ENCODE peak calls at places on chromosomes 3 and 15, in seven cellular contexts. A, L, U, T, Z, W and Y are unnamed samples. For H3K36me3, the result is how much of the 10 kb centered on the place peaks cover.

GRCh38 chr3:8882171-8882593 is 81.1 kb downstream of the RAD18 start:
- DNase-seq in U (no peak), W (no peak), T (no peak), L (no peak), Z (no peak), A (no peak), Y (peak)

GRCh38 chr15:40775007-40775406 is 5.2 kb downstream of the C15orf62 start:
- DNase-seq in A (no peak), Z (no peak), U (no peak), T (no peak), W (no peak), L (no peak), Y (no peak)

GRCh38 chr15:92083190-92083589 is 229.7 kb downstream of the SLCO3A1 start:
- DNase-seq in U (no peak), Z (no peak), T (no peak), A (no peak), W (no peak), L (no peak), Y (no peak)

GRCh38 chr3:184717608-184717995 is 5.7 kb upstream of the MAGEF1 start:
- DNase-seq in T (no peak), L (no peak), Z (no peak), A (no peak), U (no peak), W (no peak), Y (peak)

GRCh38 chr3:148036331-148036881 is 627.2 kb downstream of the ZIC1 start:
- DNase-seq in U (no peak), T (no peak), A (peak), W (no peak), Z (no peak), L (no peak), Y (no peak)

GRCh38 chr15:69908518-69909420 is 188.9 kb downstream of the TLE3 start:
- DNase-seq in W (no peak), T (no peak), Z (no peak), L (no peak), U (no peak), A (no peak), Y (peak)

GRCh38 chr15:88747626-88748025 is 55.6 kb upstream of the ACAN start:
- DNase-seq in L (no peak), U (no peak), A (no peak), T (no peak), W (no peak), Z (no peak), Y (no peak)

GRCh38 chr15:95129589-95129988 is 898.2 kb downstream of the MCTP2 start:
- DNase-seq in L (no peak), W (no peak), U (peak), T (no peak), A (peak), Z (peak), Y (no peak)

GRCh38 chr3:157094751-157095480 is 65.0 kb downstream of the CCNL1 start:
- DNase-seq in U (no peak), Z (no peak), A (peak), T (no peak), L (peak), W (no peak), Y (no peak)

GRCh38 chr15:28096720-28097431 is 2.2 kb downstream of the OCA2 start:
- DNase-seq in T (no peak), L (no peak), W (no peak), Z (no peak), U (no peak), A (no peak), Y (peak)

GRCh38 chr3:171811059-171811912 is 1.0 kb upstream of the PLD1 start:
- DNase-seq in A (peak), U (peak), T (no peak), L (peak), W (no peak), Z (no peak), Y (no peak)

GRCh38 chr15:63933522-63933921 is 99.8 kb upstream of the HERC1 start:
- DNase-seq in L (peak), Z (no peak), U (no peak), A (peak), T (no peak), W (no peak), Y (no peak)

GRCh38 chr15:65638681-65639089 is 16.9 kb downstream of the SLC24A1 start:
- DNase-seq in Z (peak), U (peak), W (peak), T (no peak), L (peak), A (peak), Y (peak)

GRCh38 chr3:187012609-187013051 is 82.3 kb downstream of the ST6GAL1 start:
- DNase-seq in Z (peak), T (peak), U (peak), W (peak), A (peak), L (no peak), Y (peak)

GRCh38 chr3:197490098-197490497 is 65.7 kb downstream of the BDH1 start:
- DNase-seq in Z (no peak), U (no peak), W (no peak), L (peak), A (peak), T (no peak), Y (no peak)

GRCh38 chr3:81947359-81947758 is 185.9 kb upstream of the GBE1 start:
- DNase-seq in Z (no peak), T (no peak), L (peak), U (no peak), W (no peak), A (no peak), Y (no peak)

GRCh38 chr15:59590027-59590426 is 21.6 kb upstream of the GCNT3 start:
- DNase-seq in Z (no peak), W (no peak), T (no peak), L (no peak), U (no peak), A (no peak), Y (no peak)

GRCh38 chr3:126656376-126657134 is 1.6 kb upstream of the TXNRD3 start:
- DNase-seq in A (no peak), L (no peak), W (no peak), Z (no peak), U (no peak), T (no peak), Y (no peak)

GRCh38 chr3:27456554-27456953 is 27.6 kb downstream of the SLC4A7 start:
- DNase-seq in L (no peak), Z (no peak), T (no peak), U (no peak), A (peak), W (no peak), Y (no peak)

GRCh38 chr3:45524605-45525004 is 69.9 kb upstream of the LIMD1 start:
- DNase-seq in U (no peak), T (no peak), Z (no peak), A (peak), W (no peak), L (no peak), Y (no peak)

GRCh38 chr15:35362195-35362829 is 183.7 kb downstream of the DPH6 start:
- DNase-seq in W (no peak), L (no peak), Z (no peak), T (no peak), U (peak), A (peak), Y (no peak)

GRCh38 chr3:154307363-154307762 is 16.9 kb downstream of the DHX36 start:
- DNase-seq in A (no peak), T (no peak), W (no peak), U (no peak), Z (no peak), L (no peak), Y (no peak)

GRCh38 chr3:53650424-53650823 is 156.0 kb downstream of the CACNA1D start:
- DNase-seq in L (no peak), A (no peak), T (no peak), W (no peak), Z (no peak), U (no peak), Y (no peak)

GRCh38 chr3:125594581-125595011 is 701 bp downstream of the OSBPL11 start:
- DNase-seq in A (peak), W (peak), U (no peak), L (peak), Z (peak), T (peak), Y (peak)

GRCh38 chr3:194686816-194687637 is 1.3 kb downstream of the FAM43A start:
- DNase-seq in Z (peak), W (peak), A (peak), U (peak), L (peak), T (peak), Y (peak)

GRCh38 chr3:36214460-36214859 is 165.8 kb upstream of the STAC start:
- DNase-seq in Z (no peak), L (no peak), A (no peak), U (no peak), W (no peak), T (no peak), Y (no peak)

GRCh38 chr3:194888916-194889315 is 203.2 kb downstream of the FAM43A start:
- DNase-seq in A (no peak), L (no peak), W (no peak), T (no peak), Z (no peak), U (no peak), Y (no peak)

GRCh38 chr15:52220251-52220650 is 29.1 kb upstream of the GNB5 start:
- DNase-seq in L (no peak), A (no peak), Z (no peak), U (no peak), W (no peak), T (no peak), Y (no peak)

GRCh38 chr15:52218816-52219215 is 27.6 kb upstream of the GNB5 start:
- DNase-seq in W (no peak), T (no peak), U (no peak), Z (no peak), A (no peak), L (no peak), Y (no peak)

GRCh38 chr15:52224211-52224610 is 33.0 kb upstream of the GNB5 start:
- DNase-seq in W (no peak), A (peak), L (no peak), U (no peak), T (no peak), Z (no peak), Y (no peak)

GRCh38 chr15:52220896-52221660 is 29.9 kb upstream of the GNB5 start:
- DNase-seq in A (no peak), T (no peak), Z (no peak), W (peak), L (no peak), U (no peak), Y (no peak)

DNA sequence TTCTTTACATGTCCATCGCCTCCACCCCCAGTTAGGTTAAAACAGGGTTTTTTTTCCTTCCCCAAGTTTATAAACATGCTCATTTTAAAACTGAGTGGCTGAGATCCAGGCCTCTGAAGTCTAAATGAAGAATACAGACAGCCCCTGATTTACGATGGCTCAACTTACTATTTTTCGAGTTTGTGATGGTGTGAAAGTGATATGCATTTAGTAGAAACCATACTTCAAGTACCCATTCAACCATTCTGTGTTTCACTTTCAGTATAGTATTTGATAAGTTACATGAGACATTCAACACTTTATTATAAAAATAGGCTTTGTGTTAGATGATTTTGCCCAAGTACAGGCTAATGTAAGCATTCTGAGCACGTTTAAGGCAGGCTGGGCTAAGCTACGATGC is 30.5 kb upstream of the GNB5 start:
- DNase-seq in T (no peak), U (no peak), A (no peak), W (peak), L (no peak), Z (no peak), Y (no peak)
- H3K36me3 ChIP-seq in T (under half), U (under half), A (under half), W (under half), L (under half), Z (under half), Y (under half)

GRCh38 chr3:39098473-39099000 is 8.9 kb downstream of the GORASP1 start:
- DNase-seq in U (no peak), Z (no peak), W (no peak), A (no peak), L (no peak), T (no peak), Y (no peak)
- H3K36me3 ChIP-seq in U (under half), Z (under half), W (half or more), A (half or more), L (under half), T (under half), Y (under half)

GRCh38 chr3:31880020-31880419 is 101.0 kb downstream of the OSBPL10 start:
- DNase-seq in L (peak), T (no peak), A (peak), Z (no peak), U (no peak), W (peak), Y (no peak)
- H3K36me3 ChIP-seq in L (under half), T (under half), A (under half), Z (under half), U (under half), W (half or more), Y (under half)

GRCh38 chr3:66406841-66407240 is 94.0 kb downstream of the LRIG1 start:
- DNase-seq in W (no peak), T (no peak), U (no peak), A (no peak), Z (no peak), L (no peak), Y (no peak)
- H3K36me3 ChIP-seq in W (half or more), T (under half), U (under half), A (half or more), Z (under half), L (under half), Y (half or more)

DNA sequence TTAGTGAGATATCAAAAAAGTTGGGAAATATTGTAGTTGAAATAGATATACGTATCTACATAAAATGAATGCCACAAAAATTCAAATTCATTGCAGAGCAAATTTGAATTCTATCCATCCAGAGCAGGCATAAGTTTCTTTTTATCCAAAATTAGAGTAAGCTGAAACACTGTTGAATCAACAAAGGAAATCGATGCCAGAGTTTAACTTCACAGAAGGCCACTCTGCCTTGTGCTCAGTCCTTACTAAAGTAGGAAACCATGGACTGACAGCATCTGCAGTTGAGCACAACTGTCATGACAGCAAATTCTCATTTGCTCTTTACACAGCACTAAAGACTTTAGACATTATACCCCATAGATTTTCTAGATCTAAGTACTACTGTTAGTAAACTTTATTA is 15.3 kb downstream of the ATOSA start:
- DNase-seq in U (no peak), L (no peak), W (no peak), Z (no peak), A (no peak), T (no peak), Y (no peak)
- H3K36me3 ChIP-seq in U (under half), L (under half), W (half or more), Z (under half), A (under half), T (under half), Y (under half)

DNA sequence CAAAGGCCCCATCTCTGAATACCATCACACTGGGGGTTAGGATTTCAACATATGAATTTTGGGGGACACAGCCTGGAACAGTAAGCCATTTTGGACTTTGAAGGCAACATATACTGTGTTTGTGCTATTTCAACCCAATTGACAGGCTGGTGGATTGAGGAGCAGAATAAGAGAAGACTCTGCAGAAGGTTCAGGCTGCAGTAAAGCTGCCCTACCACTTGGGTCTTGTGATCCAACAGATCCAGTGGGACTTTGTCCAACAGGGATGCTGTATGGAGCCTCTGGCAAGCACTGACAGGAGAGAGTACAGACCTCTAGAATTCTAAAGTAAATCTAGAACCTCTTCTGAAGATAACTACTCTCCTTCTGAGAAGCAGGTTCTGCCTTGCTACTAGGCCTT is 1.1 kb upstream of the BCL2L10 start:
- DNase-seq in U (no peak), W (no peak), T (no peak), L (no peak), Z (no peak), A (no peak), Y (peak)
- H3K36me3 ChIP-seq in U (under half), W (under half), T (under half), L (under half), Z (under half), A (under half), Y (under half)

GRCh38 chr3:14445773-14446172 is 43.4 kb downstream of the SLC6A6 start:
- DNase-seq in W (no peak), A (no peak), U (no peak), Z (no peak), L (no peak), T (no peak), Y (no peak)
- H3K36me3 ChIP-seq in W (half or more), A (under half), U (under half), Z (under half), L (under half), T (under half), Y (under half)